ENCODE peak calls at places on chromosomes 5 and 9, in eight cellular contexts. J is stomach, U is breast epithelium, S is H1, B is Panc1, Z is sigmoid colon, E is HL-60, K is HepG2. D is an unnamed sample.

GRCh38 chr9:101791938-101792337 is 53.5 kb upstream of the GRIN3A start:
- DNase-seq in B (no peak), K (peak), E (no peak), Z (no peak), S (peak), U (no peak), J (no peak), D (peak)

GRCh38 chr9:110340306-110340705 is 2.6 kb upstream of the TXNDC8 start:
- DNase-seq in S (no peak), J (no peak), U (no peak), K (peak), E (no peak), B (no peak), Z (no peak), D (no peak)

GRCh38 chr5:163458778-163459405 is 1.0 kb downstream of the NUDCD2 start:
- DNase-seq in B (no peak), Z (no peak), E (no peak), J (no peak), S (no peak), K (no peak), U (no peak), D (no peak)

GRCh38 chr5:155943516-155944407 is 383.2 kb upstream of the SGCD start:
- DNase-seq in U (no peak), K (peak), S (no peak), Z (no peak), J (no peak), B (no peak), E (no peak), D (peak)

GRCh38 chr9:129667850-129668249 is 2.4 kb downstream of the PRRX2 start:
- DNase-seq in U (no peak), K (no peak), J (no peak), Z (no peak), S (no peak), E (no peak), B (no peak), D (peak)

GRCh38 chr9:26216702-26217101 is 538.5 kb upstream of the TUSC1 start:
- DNase-seq in E (no peak), S (no peak), K (no peak), U (no peak), Z (no peak), B (no peak), J (no peak), D (no peak)

GRCh38 chr5:72452515-72453259 is 54.5 kb downstream of the ZNF366 start:
- DNase-seq in U (no peak), K (no peak), E (no peak), S (no peak), Z (peak), B (no peak), J (peak), D (peak)

GRCh38 chr5:67090593-67090992 is 106.0 kb downstream of the CD180 start:
- DNase-seq in U (no peak), B (no peak), Z (no peak), E (no peak), J (no peak), S (no peak), K (no peak), D (no peak)

GRCh38 chr9:78035369-78035993 is 3.9 kb upstream of the GNAQ start:
- DNase-seq in K (peak), B (peak), J (peak), U (no peak), S (no peak), E (peak), Z (peak), D (peak)

GRCh38 chr9:3992924-3993323 is 306.9 kb downstream of the GLIS3 start:
- DNase-seq in Z (no peak), E (no peak), U (no peak), B (no peak), S (no peak), J (no peak), K (no peak), D (no peak)

GRCh38 chr5:130141689-130142320 is 237.5 kb downstream of the CHSY3 start:
- DNase-seq in Z (no peak), K (no peak), E (no peak), J (no peak), S (peak), U (no peak), B (no peak), D (peak)

GRCh38 chr9:127578952-127579853 is 32.9 kb upstream of the STXBP1 start:
- DNase-seq in K (peak), B (peak), Z (peak), S (no peak), J (peak), U (peak), E (peak), D (peak)

DNA sequence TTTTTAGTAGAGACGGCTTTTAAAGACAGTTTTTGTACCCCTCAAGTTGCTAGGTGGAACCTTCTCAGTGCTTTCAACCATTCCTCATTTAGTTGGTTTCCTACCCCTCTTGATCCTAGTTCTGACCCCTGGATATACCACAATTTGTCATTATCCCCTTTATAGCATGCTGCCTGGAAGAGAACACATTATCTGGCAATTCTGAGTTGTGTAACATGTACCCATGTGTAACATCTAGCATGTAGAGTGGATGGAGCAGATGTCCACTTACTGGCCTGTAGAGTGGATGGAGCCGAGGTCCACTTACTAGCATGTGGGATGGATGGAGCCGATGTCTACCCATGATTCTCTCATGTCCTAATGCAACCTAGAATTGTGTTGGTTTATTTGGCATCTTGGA is 7.5 kb downstream of the SLC36A1 start:
- DNase-seq in B (no peak), S (no peak), K (no peak), J (no peak), E (no peak), U (no peak), Z (no peak), D (no peak)
- H3K4me3 ChIP-seq in B (no peak), S (no peak), K (no peak), J (no peak), E (no peak), U (no peak), Z (no peak), D (no peak)

DNA sequence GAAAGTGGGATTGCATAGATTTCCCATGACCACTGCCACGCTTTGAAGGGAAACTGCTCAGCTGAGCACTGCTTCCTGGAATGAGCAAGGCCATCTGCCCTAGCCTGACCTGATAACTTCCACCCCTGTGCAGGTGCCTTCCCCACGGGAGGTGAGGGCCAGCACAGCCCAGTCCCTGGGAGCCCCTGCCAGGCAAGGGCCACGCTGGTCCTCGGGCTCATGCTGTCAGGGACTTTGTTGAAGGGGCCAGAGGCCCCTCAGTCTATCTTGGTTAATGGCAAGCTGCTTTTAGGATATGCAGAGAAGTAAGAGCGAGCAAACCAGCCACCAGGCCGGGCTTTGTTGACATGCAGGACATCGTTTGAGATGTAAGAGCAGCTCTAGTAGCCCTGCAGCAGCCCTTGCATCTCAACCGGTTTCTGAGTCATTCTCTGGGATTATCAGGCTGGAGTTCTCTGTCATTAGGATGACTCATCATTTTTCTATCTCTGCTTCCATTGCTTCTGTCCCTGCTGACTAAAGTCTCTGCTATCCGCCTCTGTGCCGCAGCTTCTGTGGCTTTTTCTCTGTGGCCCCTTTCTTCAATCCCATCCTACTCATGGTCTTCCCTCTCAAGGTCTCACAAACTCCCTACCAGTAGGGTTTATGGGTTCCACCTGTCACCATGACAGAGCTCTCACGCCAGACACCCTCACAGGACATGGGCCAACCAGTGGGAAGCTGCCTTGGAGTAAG is 30.6 kb upstream of the IQGAP2 start:
- DNase-seq in K (peak), E (peak), S (no peak), J (no peak), U (peak), B (peak), Z (no peak), D (no peak)
- TF ChIP-seq POLR2AphosphoS5 in K (no peak), E (no peak), S (no peak), J (no peak), U (no peak), B (no peak), Z (no peak), D (no peak)

DNA sequence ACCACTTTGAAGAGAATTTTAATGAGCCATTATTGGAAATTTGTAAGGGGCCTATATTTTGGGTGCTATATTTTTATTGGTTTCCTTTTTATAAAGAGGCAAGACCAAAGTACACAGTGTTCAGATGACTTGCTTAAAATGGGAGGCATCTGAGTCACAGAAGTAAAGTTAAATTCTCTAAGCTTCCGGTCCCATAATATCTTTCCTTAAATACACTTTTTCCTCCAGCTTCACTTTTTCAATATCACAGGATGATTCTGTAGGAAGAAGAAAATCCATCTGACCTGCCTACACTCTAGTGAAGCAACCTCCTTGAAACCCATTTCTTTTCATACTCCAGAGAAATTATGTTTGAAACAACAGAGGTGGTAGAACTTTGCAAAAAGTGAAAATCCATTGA is 274.0 kb downstream of the PIK3R1 start:
- DNase-seq in S (no peak), B (no peak), J (no peak), U (no peak), E (no peak), Z (no peak), K (no peak), D (no peak)
- H3K27ac ChIP-seq in S (no peak), B (no peak), J (no peak), U (no peak), E (no peak), Z (no peak), K (no peak), D (no peak)

DNA sequence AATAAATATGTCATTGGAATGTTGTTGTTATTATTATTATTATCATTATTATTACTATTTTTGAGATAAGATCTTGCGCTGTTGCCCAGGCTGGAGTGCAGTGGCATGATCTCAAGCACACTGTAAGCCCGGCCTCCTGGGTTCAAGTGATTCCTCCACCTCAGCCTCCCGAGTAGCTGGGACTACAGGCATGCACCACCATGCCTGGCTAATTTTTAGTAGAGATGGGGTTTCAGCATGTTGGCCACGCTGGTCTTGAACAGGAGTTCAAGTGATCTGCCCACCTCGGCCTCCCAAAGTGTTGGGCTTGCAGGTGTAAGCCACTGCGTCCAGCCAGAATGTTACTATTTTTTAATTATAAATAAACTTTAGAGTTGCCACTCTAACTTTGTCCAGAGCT is 14.4 kb downstream of the ZNF462 start:
- DNase-seq in U (no peak), K (no peak), E (no peak), S (no peak), Z (peak), J (no peak), B (no peak), D (no peak)
- H3K4me3 ChIP-seq in U (no peak), K (no peak), E (no peak), S (no peak), Z (no peak), J (no peak), B (no peak), D (no peak)

DNA sequence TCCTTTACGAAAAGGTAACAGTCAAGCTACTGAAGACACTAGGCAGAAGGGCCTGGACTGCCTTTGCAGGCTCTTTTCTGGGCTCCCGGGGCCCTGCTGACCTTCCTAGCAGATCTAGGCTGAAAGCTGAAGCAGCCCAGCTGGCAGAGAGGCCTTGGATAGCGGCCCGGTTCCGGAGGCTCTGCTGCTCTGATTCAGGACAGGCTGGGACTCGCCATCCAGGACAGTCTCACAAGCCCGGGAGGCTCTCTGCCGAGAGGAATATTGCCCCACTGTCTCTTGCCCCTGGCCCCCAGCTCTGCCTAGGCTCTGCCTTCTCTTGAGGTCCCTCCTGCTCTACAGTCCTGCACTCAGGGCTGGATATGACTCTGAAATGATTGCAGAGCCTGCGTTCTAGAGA is 67.8 kb downstream of the PSD2 start:
- DNase-seq in U (no peak), E (no peak), K (no peak), J (no peak), Z (peak), B (no peak), S (no peak), D (peak)
- TF ChIP-seq POLR2AphosphoS5 in U (no peak), E (no peak), K (no peak), J (no peak), Z (peak), B (no peak), S (no peak), D (no peak)

GRCh38 chr9:106456581-106456980 is 406.4 kb upstream of the ZNF462 start:
- DNase-seq in J (no peak), E (no peak), B (no peak), S (no peak), Z (no peak), U (no peak), K (no peak), D (no peak)
- H3K27ac ChIP-seq in J (no peak), E (no peak), B (no peak), S (peak), Z (no peak), U (no peak), K (no peak), D (no peak)

GRCh38 chr9:27421567-27421966 is 102.5 kb upstream of the IFNK start:
- DNase-seq in U (no peak), B (no peak), Z (no peak), E (no peak), S (no peak), J (no peak), K (no peak), D (no peak)
- H3K4me3 ChIP-seq in U (no peak), B (no peak), Z (no peak), E (no peak), S (no peak), J (no peak), K (no peak), D (no peak)

GRCh38 chr5:83072946-83073345 is 4.2 kb downstream of the TMEM167A start:
- DNase-seq in Z (no peak), E (no peak), S (no peak), K (no peak), J (no peak), B (no peak), U (no peak), D (no peak)

GRCh38 chr5:83082750-83083149 is 5.4 kb downstream of the XRCC4 start:
- DNase-seq in U (no peak), E (no peak), K (no peak), S (no peak), J (no peak), B (no peak), Z (no peak), D (no peak)

GRCh38 chr5:83071286-83071685 is 5.9 kb downstream of the TMEM167A start:
- DNase-seq in B (no peak), S (no peak), U (no peak), Z (no peak), K (no peak), E (no peak), J (no peak), D (no peak)

GRCh38 chr5:83077662-83078261 is 415 bp downstream of the XRCC4 start:
- DNase-seq in K (peak), U (no peak), E (peak), S (no peak), B (no peak), J (no peak), Z (no peak), D (peak)

DNA sequence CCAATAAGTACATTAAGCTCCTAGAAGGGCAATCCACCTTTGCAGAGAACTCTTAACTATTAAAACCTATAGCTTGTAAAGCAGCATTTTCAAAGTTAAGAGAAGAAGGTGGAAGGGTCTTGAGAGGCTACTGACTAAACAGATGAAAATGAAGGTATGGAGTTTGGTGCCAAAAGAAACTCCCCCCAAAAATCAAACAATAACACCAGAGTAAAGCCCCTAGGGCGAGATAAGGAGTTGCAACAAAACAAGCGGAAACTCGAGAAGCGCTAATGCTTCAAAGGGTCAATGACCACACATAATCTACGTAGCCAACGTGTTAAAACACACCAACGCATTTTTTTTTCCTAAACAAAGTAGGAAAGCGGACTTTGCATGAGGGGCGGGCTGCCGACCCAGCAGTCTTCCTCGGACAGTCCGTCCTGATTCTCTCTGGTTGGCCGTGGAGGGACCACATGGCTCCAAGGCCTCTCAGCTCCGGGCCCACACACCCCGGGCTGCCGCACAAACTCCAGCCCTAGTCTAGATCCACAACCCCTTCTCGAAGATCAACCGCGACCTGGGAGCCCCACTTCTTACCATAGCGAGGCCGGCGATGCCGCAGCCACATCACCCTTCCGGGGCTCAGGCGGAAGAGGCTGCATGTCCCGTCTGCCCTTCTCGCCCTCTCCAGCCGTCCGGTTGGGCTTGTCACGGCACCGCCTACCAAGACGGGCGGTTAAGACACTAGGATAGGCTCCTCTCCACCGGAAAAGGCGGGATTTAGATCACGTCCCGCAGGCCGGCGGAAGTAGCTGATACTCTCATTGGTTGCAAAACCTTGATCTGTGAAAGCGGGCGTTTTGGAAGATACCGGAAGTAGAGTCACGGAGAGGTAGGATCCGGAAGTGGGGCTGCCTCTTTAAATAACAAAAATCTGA is at the start of the genes TMEM167A and XRCC4:
- DNase-seq in B (peak), U (peak), Z (peak), E (peak), J (peak), K (peak), S (peak), D (peak)
- TF ChIP-seq POLR2AphosphoS5 in B (peak), U (peak), Z (peak), E (peak), J (peak), K (peak), S (peak), D (peak)

DNA sequence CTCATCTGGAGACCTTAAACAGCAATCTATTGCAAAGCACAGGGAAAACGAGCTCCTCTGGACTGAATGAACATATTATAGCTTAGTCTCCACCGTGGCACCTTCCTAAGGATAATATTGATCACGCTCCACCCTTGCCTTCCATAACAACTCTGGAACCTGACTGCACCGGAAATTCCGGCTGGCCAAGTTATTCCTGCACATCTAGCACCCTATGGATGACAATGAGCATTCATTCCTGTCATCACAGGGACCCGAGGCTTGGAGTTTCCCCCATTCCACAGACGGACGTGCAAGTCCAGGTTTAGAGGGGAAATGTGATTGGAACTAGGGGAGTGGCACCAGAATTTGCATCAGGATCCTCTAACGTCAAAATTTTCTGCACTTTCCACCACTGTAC is 27.5 kb downstream of the STK10 start:
- DNase-seq in K (no peak), U (no peak), J (no peak), E (no peak), Z (no peak), B (no peak), S (no peak), D (no peak)
- H3K27ac ChIP-seq in K (no peak), U (no peak), J (no peak), E (no peak), Z (no peak), B (no peak), S (no peak), D (no peak)

GRCh38 chr9:36154213-36154952 is 14.8 kb upstream of the CCIN start:
- DNase-seq in S (no peak), J (no peak), E (no peak), U (no peak), B (no peak), K (no peak), Z (peak), D (no peak)
- H3K4me3 ChIP-seq in S (no peak), J (no peak), E (no peak), U (no peak), B (no peak), K (no peak), Z (no peak), D (no peak)

D was measured in transverse colon.